ENCODE peak calls at places on chromosome 18, in ten cellular contexts. E, Q, W, C, Z, B, A, Y, N and V are unnamed samples. For H3K4me1, the result is how much of the 10 kb centered on the place peaks cover.

GRCh38 chr18:3454365-3455089 is 4.6 kb downstream of the TGIF1 start:
- DNase-seq in E (peak), Q (no peak), W (no peak), C (peak), Z (no peak), B (peak), A (no peak), Y (peak), N (no peak), V (peak)

GRCh38 chr18:79507546-79508480 is 112.1 kb downstream of the NFATC1 start:
- DNase-seq in E (no peak), Q (peak), W (peak), C (no peak), Z (peak), B (peak), A (peak), Y (no peak), N (peak), V (peak)

GRCh38 chr18:22563098-22563707 is 145.5 kb upstream of the CTAGE1 start:
- DNase-seq in E (peak), Q (no peak), W (no peak), C (no peak), Z (peak), B (peak), A (no peak), Y (peak), N (peak), V (no peak)

GRCh38 chr18:48902856-48903601 is 47.7 kb downstream of the SMAD7 start:
- DNase-seq in E (no peak), Q (peak), W (no peak), C (no peak), Z (peak), B (peak), A (peak), Y (no peak), N (peak), V (no peak)

GRCh38 chr18:34595673-34596072 is 114.4 kb upstream of the DTNA start:
- DNase-seq in E (no peak), Q (no peak), W (no peak), C (no peak), Z (no peak), B (peak), A (no peak), Y (peak), N (no peak), V (no peak)

GRCh38 chr18:22214731-22215528 is 45.5 kb downstream of the GATA6 start:
- DNase-seq in E (no peak), Q (no peak), W (no peak), C (no peak), Z (no peak), B (peak), A (no peak), Y (no peak), N (no peak), V (no peak)

GRCh38 chr18:6857305-6857704 is 127.8 kb downstream of the ARHGAP28 start:
- DNase-seq in E (no peak), Q (no peak), W (no peak), C (no peak), Z (no peak), B (no peak), A (no peak), Y (no peak), N (no peak), V (no peak)

GRCh38 chr18:48777026-48777736 is 173.6 kb downstream of the SMAD7 start:
- DNase-seq in E (peak), Q (peak), W (peak), C (no peak), Z (no peak), B (peak), A (peak), Y (peak), N (no peak), V (peak)

GRCh38 chr18:79400091-79400590 is 4.4 kb downstream of the NFATC1 start:
- DNase-seq in E (peak), Q (peak), W (peak), C (no peak), Z (no peak), B (no peak), A (peak), Y (no peak), N (peak), V (peak)

GRCh38 chr18:8283901-8284585 is 325.2 kb upstream of the RAB12 start:
- DNase-seq in E (no peak), Q (no peak), W (no peak), C (no peak), Z (no peak), B (peak), A (no peak), Y (no peak), N (no peak), V (no peak)

GRCh38 chr18:24400587-24400986 is 3.0 kb upstream of the OSBPL1A start:
- DNase-seq in E (no peak), Q (no peak), W (no peak), C (no peak), Z (no peak), B (peak), A (no peak), Y (no peak), N (no peak), V (no peak)

GRCh38 chr18:23137093-23137640 is 1.9 kb downstream of the CABLES1 start:
- DNase-seq in E (peak), Q (no peak), W (no peak), C (no peak), Z (no peak), B (peak), A (no peak), Y (peak), N (no peak), V (no peak)

GRCh38 chr18:48922801-48923730 is 27.7 kb downstream of the SMAD7 start:
- DNase-seq in E (no peak), Q (peak), W (peak), C (no peak), Z (no peak), B (peak), A (peak), Y (peak), N (peak), V (no peak)

GRCh38 chr18:3603460-3604259 is 153.7 kb downstream of the TGIF1 start:
- DNase-seq in E (peak), Q (no peak), W (no peak), C (no peak), Z (no peak), B (peak), A (no peak), Y (peak), N (no peak), V (peak)

GRCh38 chr18:77129150-77129551 is 3.4 kb downstream of the MBP start:
- DNase-seq in E (no peak), Q (no peak), W (no peak), C (no peak), Z (no peak), B (no peak), A (no peak), Y (no peak), N (peak), V (no peak)

GRCh38 chr18:79645291-79645983 is 34.2 kb upstream of the CTDP1 start:
- DNase-seq in E (no peak), Q (no peak), W (no peak), C (no peak), Z (no peak), B (no peak), A (no peak), Y (no peak), N (no peak), V (no peak)

GRCh38 chr18:71529708-71530303 is 1014.3 kb downstream of the CBLN2 start:
- DNase-seq in E (no peak), Q (no peak), W (no peak), C (no peak), Z (no peak), B (peak), A (no peak), Y (no peak), N (no peak), V (no peak)

GRCh38 chr18:72456802-72457201 is 87.3 kb downstream of the CBLN2 start:
- DNase-seq in E (no peak), Q (no peak), W (no peak), C (no peak), Z (no peak), B (peak), A (no peak), Y (no peak), N (no peak), V (no peak)

GRCh38 chr18:13242797-13243196 is 24.2 kb downstream of the LDLRAD4 start:
- DNase-seq in E (no peak), Q (no peak), W (peak), C (no peak), Z (no peak), B (no peak), A (no peak), Y (no peak), N (peak), V (no peak)

GRCh38 chr18:46408334-46408987 is 248.6 kb downstream of the LOXHD1 start:
- DNase-seq in E (peak), Q (no peak), W (no peak), C (no peak), Z (no peak), B (no peak), A (no peak), Y (peak), N (no peak), V (peak)
- H3K4me1 ChIP-seq in E (under half), Q (half or more), W (under half), C (half or more), Z (under half), B (under half), A (half or more), Y (under half), N (under half), V (under half)

DNA sequence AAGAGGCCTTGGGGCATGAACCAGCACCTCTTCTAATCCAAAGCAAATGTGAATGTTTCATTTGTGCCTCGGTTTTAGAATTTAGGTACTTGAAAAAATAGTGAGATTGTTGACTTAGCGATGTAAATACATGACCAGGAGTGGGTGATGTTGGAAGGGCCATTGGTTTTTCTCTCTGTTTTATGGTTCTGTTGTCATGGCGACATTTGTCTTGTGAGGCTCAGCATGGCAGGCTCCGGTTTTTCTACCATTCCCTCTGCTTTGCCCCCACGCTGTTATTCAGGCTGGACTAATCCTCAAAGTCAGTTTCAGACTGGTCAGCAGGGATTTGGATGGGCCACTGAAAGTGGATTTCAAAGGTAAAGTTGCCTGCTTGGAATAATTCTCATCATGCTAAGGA is 255.4 kb downstream of the ALPK2 start:
- DNase-seq in E (no peak), Q (no peak), W (no peak), C (peak), Z (no peak), B (no peak), A (no peak), Y (no peak), N (no peak), V (no peak)
- TF ChIP-seq CTCF in E (no peak), Q (no peak), W (no peak), C (no peak), Z (no peak), B (no peak), A (no peak), Y (no peak), N (no peak), V (no peak)

DNA sequence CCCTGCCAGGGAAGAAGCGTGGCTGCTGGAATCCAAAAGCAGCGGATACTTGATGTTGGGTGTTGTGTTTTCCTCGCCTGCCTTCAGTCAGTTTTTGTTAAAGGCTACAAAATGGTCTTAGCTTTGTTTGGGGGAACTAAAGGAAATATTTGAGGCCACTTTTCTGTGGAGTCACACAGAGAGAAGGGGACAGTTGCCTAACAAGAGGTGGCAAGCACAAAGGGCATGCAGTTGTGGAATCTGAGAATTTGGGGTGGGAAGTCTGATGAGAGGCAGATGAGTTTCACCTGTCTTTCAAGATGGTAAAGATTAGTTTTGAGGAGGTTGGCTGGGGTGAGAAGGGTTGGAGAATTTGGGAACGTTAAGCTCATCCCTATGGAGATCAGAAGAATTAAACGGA is 2.9 kb downstream of the MALT1 start:
- DNase-seq in E (no peak), Q (no peak), W (no peak), C (no peak), Z (no peak), B (no peak), A (no peak), Y (no peak), N (no peak), V (no peak)
- H3K4me3 ChIP-seq in E (no peak), Q (no peak), W (no peak), C (no peak), Z (no peak), B (no peak), A (no peak), Y (no peak), N (no peak), V (no peak)

GRCh38 chr18:32770181-32770650 is 2.6 kb downstream of the KLHL14 start:
- DNase-seq in E (no peak), Q (no peak), W (no peak), C (no peak), Z (no peak), B (no peak), A (no peak), Y (no peak), N (no peak), V (peak)
- H3K4me1 ChIP-seq in E (under half), Q (under half), W (under half), C (under half), Z (under half), B (under half), A (under half), Y (under half), N (under half), V (under half)

DNA sequence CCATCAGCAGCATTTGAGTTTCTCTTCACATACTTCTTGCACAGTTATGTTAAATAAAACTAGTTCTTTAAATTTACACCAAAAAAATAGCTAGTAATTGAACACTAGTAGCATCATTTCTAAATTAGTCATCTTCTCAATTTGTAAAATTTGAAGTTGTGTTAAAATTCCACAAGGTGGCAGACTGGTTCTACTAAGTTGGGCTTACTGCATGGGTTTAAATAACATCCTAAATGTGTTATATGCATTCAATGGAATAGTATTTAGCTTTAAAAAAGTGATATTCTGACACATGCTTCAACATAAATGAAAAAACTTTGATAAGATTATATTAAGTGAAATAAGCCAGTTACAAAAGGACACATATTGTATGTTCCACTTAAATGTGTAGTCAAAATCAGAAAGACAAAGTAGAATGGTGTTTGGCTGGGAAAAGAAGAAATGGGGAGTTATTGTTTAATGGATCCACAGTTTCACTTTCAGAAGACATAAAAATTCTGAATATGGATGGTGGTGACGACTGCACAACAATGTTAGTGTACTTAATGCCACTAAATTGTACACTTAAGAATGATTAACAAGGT is 28.7 kb upstream of the RPRD1A start:
- DNase-seq in E (peak), Q (no peak), W (no peak), C (no peak), Z (no peak), B (peak), A (no peak), Y (peak), N (no peak), V (no peak)
- TF ChIP-seq CTCF in E (peak), Q (peak), W (peak), C (peak), Z (peak), B (peak), A (peak), Y (peak), N (peak), V (peak)

GRCh38 chr18:10033038-10033437 is 119.2 kb downstream of the VAPA start:
- DNase-seq in E (no peak), Q (no peak), W (no peak), C (no peak), Z (no peak), B (peak), A (no peak), Y (no peak), N (no peak), V (peak)
- H3K4me3 ChIP-seq in E (no peak), Q (peak), W (peak), C (no peak), Z (no peak), B (no peak), A (peak), Y (peak), N (peak), V (no peak)